ENCODE peak calls at places on chromosome 18, in nine cellular contexts. Z, J, Y, A, S, X, V, P and U are unnamed samples.

GRCh38 chr18:50805732-50806131 is 14.1 kb downstream of the MRO start:
- DNase-seq in Z (no peak), J (peak; percentile 42), Y (no peak), A (no peak), S (no peak), X (no peak), V (no peak), P (no peak), U (no peak)

GRCh38 chr18:73446502-73446901 is 578.7 kb upstream of the NETO1 start:
- DNase-seq in Z (no peak), J (peak; percentile 22), Y (no peak), A (no peak), S (no peak), X (no peak), V (no peak), P (no peak), U (no peak)

GRCh38 chr18:41038071-41038470 is 917.0 kb upstream of the PIK3C3 start:
- DNase-seq in Z (no peak), J (peak; percentile 4), Y (no peak), A (no peak), S (no peak), X (no peak), V (no peak), P (no peak), U (no peak)

GRCh38 chr18:27428716-27429475 is 243.8 kb upstream of the CHST9 start:
- DNase-seq in Z (no peak), J (no peak), Y (no peak), A (no peak), S (no peak), X (no peak), V (no peak), P (no peak), U (peak; percentile 5)

GRCh38 chr18:34397286-34397896 is 172.7 kb upstream of the NOL4 start:
- DNase-seq in Z (no peak), J (no peak), Y (no peak), A (no peak), S (no peak), X (no peak), V (no peak), P (no peak), U (no peak)

GRCh38 chr18:48897531-48897930 is 53.2 kb downstream of the SMAD7 start:
- DNase-seq in Z (no peak), J (no peak), Y (no peak), A (no peak), S (no peak), X (no peak), V (no peak), P (no peak), U (no peak)

GRCh38 chr18:49812321-49813070 is 837 bp downstream of the ACAA2 start:
- DNase-seq in Z (no peak), J (peak; percentile 2), Y (no peak), A (no peak), S (no peak), X (no peak), V (no peak), P (no peak), U (peak; percentile 24)

GRCh38 chr18:62572456-62572855 is 49.6 kb downstream of the ZCCHC2 start:
- DNase-seq in Z (no peak), J (peak; percentile 70), Y (no peak), A (no peak), S (no peak), X (no peak), V (no peak), P (no peak), U (no peak)

GRCh38 chr18:22470511-22471181 is 52.9 kb upstream of the CTAGE1 start:
- DNase-seq in Z (peak; percentile 60), J (no peak), Y (peak; percentile 80), A (peak; percentile 50), S (no peak), X (no peak), V (no peak), P (no peak), U (peak; percentile 85)

GRCh38 chr18:76451475-76452331 is 43.3 kb downstream of the ZNF516 start:
- DNase-seq in Z (no peak), J (no peak), Y (peak; percentile 30), A (no peak), S (no peak), X (no peak), V (peak; percentile 44), P (no peak), U (no peak)

GRCh38 chr18:3726241-3726951 is 276.4 kb downstream of the TGIF1 start:
- DNase-seq in Z (no peak), J (no peak), Y (no peak), A (no peak), S (peak; percentile 73), X (no peak), V (no peak), P (no peak), U (no peak)

GRCh38 chr18:50427896-50428295 is 53.0 kb downstream of the SKA1 start:
- DNase-seq in Z (no peak), J (no peak), Y (no peak), A (no peak), S (no peak), X (no peak), V (no peak), P (no peak), U (no peak)

GRCh38 chr18:51123481-51123880 is 74.0 kb downstream of the MEX3C start:
- DNase-seq in Z (no peak), J (no peak), Y (no peak), A (no peak), S (no peak), X (no peak), V (no peak), P (no peak), U (no peak)

GRCh38 chr18:32318581-32318980 is 128.7 kb downstream of the MEP1B start:
- DNase-seq in Z (no peak), J (no peak), Y (no peak), A (no peak), S (no peak), X (no peak), V (no peak), P (no peak), U (no peak)

GRCh38 chr18:79819951-79820351 is 22.2 kb downstream of the KCNG2 start:
- DNase-seq in Z (no peak), J (peak; percentile 0), Y (no peak), A (no peak), S (no peak), X (peak; percentile 43), V (no peak), P (no peak), U (no peak)

GRCh38 chr18:36499938-36500337 is 202.4 kb downstream of the FHOD3 start:
- DNase-seq in Z (no peak), J (peak; percentile 18), Y (no peak), A (no peak), S (no peak), X (peak; percentile 36), V (no peak), P (no peak), U (peak; percentile 60)

GRCh38 chr18:48358868-48359267 is 50.3 kb downstream of the ZBTB7C start:
- DNase-seq in Z (no peak), J (no peak), Y (no peak), A (no peak), S (no peak), X (no peak), V (no peak), P (no peak), U (no peak)

GRCh38 chr18:78642561-78643398 is 336.8 kb upstream of the SALL3 start:
- DNase-seq in Z (no peak), J (no peak), Y (no peak), A (no peak), S (no peak), X (no peak), V (no peak), P (no peak), U (no peak)

GRCh38 chr18:13191779-13192178 is 26.8 kb upstream of the LDLRAD4 start:
- DNase-seq in Z (no peak), J (no peak), Y (no peak), A (peak; percentile 65), S (no peak), X (no peak), V (no peak), P (no peak), U (no peak)

GRCh38 chr18:49756135-49756534 is 57.2 kb downstream of the ACAA2 start:
- DNase-seq in Z (no peak), J (no peak), Y (no peak), A (no peak), S (no peak), X (no peak), V (no peak), P (no peak), U (no peak)

GRCh38 chr18:21293479-21293878 is 51.4 kb downstream of the GREB1L start:
- DNase-seq in Z (no peak), J (no peak), Y (no peak), A (no peak), S (no peak), X (no peak), V (no peak), P (no peak), U (no peak)

GRCh38 chr18:3603460-3604259 is 153.7 kb downstream of the TGIF1 start:
- DNase-seq in Z (peak; percentile 88), J (peak; percentile 92), Y (no peak), A (peak; percentile 74), S (no peak), X (no peak), V (no peak), P (no peak), U (peak; percentile 97)

GRCh38 chr18:58287626-58288289 is 243.7 kb downstream of the NEDD4L start:
- DNase-seq in Z (no peak), J (no peak), Y (no peak), A (no peak), S (no peak), X (no peak), V (no peak), P (no peak), U (no peak)

GRCh38 chr18:49753643-49754042 is 59.7 kb downstream of the ACAA2 start:
- DNase-seq in Z (no peak), J (no peak), Y (no peak), A (no peak), S (no peak), X (no peak), V (no peak), P (no peak), U (no peak)